ENCODE peak calls at places on chromosomes 3 and 15, in five cellular contexts. C is RKO, N is T-helper 9 cell, H is GM12892, M is caudate nucleus. J is an unnamed sample.

GRCh38 chr3:32313723-32314473 is 75.4 kb downstream of the CMTM8 start:
- DNase-seq in C (peak), N (no peak), H (no peak), M (peak), J (no peak)

GRCh38 chr3:42709621-42710020 is 7.0 kb upstream of the HHATL start:
- DNase-seq in C (no peak), N (no peak), H (peak), M (no peak), J (no peak)

GRCh38 chr3:37770938-37771918 is 90.5 kb upstream of the CTDSPL start:
- DNase-seq in C (no peak), N (no peak), H (no peak), M (no peak), J (no peak)

GRCh38 chr15:45549831-45550230 is 27.3 kb upstream of the SLC30A4 start:
- DNase-seq in C (no peak), N (no peak), H (no peak), M (no peak), J (no peak)

GRCh38 chr3:133856316-133856715 is 39.4 kb downstream of the RAB6B start:
- DNase-seq in C (no peak), N (no peak), H (no peak), M (no peak), J (no peak)

GRCh38 chr3:24343084-24343783 is 151.4 kb downstream of the THRB start:
- DNase-seq in C (no peak), N (no peak), H (no peak), M (no peak), J (no peak)

GRCh38 chr3:169100616-169101015 is 562.9 kb downstream of the MECOM start:
- DNase-seq in C (no peak), N (no peak), H (no peak), M (no peak), J (no peak)

GRCh38 chr3:131535596-131535995 is 32.8 kb upstream of the MRPL3 start:
- DNase-seq in C (peak), N (no peak), H (no peak), M (no peak), J (no peak)

GRCh38 chr3:7760718-7761117 is 740.9 kb upstream of the LMCD1 start:
- DNase-seq in C (no peak), N (no peak), H (no peak), M (no peak), J (no peak)

GRCh38 chr3:65809641-65810150 is 229.0 kb downstream of the MAGI1 start:
- DNase-seq in C (no peak), N (no peak), H (no peak), M (no peak), J (no peak)

GRCh38 chr3:127585163-127585812 is 5.2 kb downstream of the TPRA1 start:
- DNase-seq in C (no peak), N (no peak), H (no peak), M (no peak), J (no peak)

GRCh38 chr3:100400424-100400781 is 486 bp downstream of the TOMM70 start:
- DNase-seq in C (peak), N (peak), H (peak), M (no peak), J (no peak)

GRCh38 chr3:78025916-78026315 is 986.0 kb downstream of the ROBO2 start:
- DNase-seq in C (no peak), N (no peak), H (no peak), M (no peak), J (no peak)

GRCh38 chr15:35713733-35714132 is 167.8 kb upstream of the DPH6 start:
- DNase-seq in C (no peak), N (no peak), H (no peak), M (no peak), J (no peak)

GRCh38 chr15:83504365-83504764 is 57.2 kb downstream of the SH3GL3 start:
- DNase-seq in C (peak), N (no peak), H (no peak), M (no peak), J (no peak)

GRCh38 chr15:90294601-90295269 is 29.3 kb downstream of the NGRN start:
- DNase-seq in C (no peak), N (no peak), H (no peak), M (peak), J (no peak)

GRCh38 chr3:114879059-114880031 is 267.7 kb downstream of the ZBTB20 start:
- DNase-seq in C (peak), N (no peak), H (no peak), M (no peak), J (no peak)

GRCh38 chr15:90686435-90687218 is 30.5 kb upstream of the BLM start:
- DNase-seq in C (no peak), N (no peak), H (no peak), M (no peak), J (no peak)

GRCh38 chr15:59611277-59612260 is at the start of gene GCNT3:
- DNase-seq in C (peak), N (no peak), H (no peak), M (no peak), J (peak)

J was measured in HuH-7.5.